ENCODE peak calls at places on chromosomes 6 and 20, in eight cellular contexts. One of them, this sample, is unnamed.

GRCh38 chr20:41032243-41032642 is 3.6 kb downstream of the TOP1 start:
- DNase-seq in CD4-positive, alpha-beta T cell: no peak
- DNase-seq in CD8-positive, alpha-beta T cell: no peak
- DNase-seq in substantia nigra: no peak
- DNase-seq in dorsolateral prefrontal cortex: no peak
- DNase-seq in GM12878: no peak
- DNase-seq in endodermal cell: no peak
- DNase-seq in psoas muscle: no peak
- DNase-seq in this sample: no peak

GRCh38 chr20:2955257-2955950 is 82.1 kb downstream of the PTPRA start:
- DNase-seq in dorsolateral prefrontal cortex: no peak
- DNase-seq in psoas muscle: no peak
- DNase-seq in substantia nigra: no peak
- DNase-seq in GM12878: no peak
- DNase-seq in CD4-positive, alpha-beta T cell: no peak
- DNase-seq in CD8-positive, alpha-beta T cell: no peak
- DNase-seq in endodermal cell: no peak
- DNase-seq in this sample: no peak

GRCh38 chr20:2798814-2799213 is 1.6 kb downstream of the CPXM1 start:
- DNase-seq in GM12878: no peak
- DNase-seq in psoas muscle: no peak
- DNase-seq in substantia nigra: no peak
- DNase-seq in CD8-positive, alpha-beta T cell: no peak
- DNase-seq in CD4-positive, alpha-beta T cell: no peak
- DNase-seq in dorsolateral prefrontal cortex: no peak
- DNase-seq in endodermal cell: peak; percentile 83
- DNase-seq in this sample: no peak

GRCh38 chr6:118382126-118382525 is 166.0 kb upstream of the PLN start:
- DNase-seq in psoas muscle: no peak
- DNase-seq in GM12878: no peak
- DNase-seq in endodermal cell: no peak
- DNase-seq in CD8-positive, alpha-beta T cell: no peak
- DNase-seq in dorsolateral prefrontal cortex: no peak
- DNase-seq in CD4-positive, alpha-beta T cell: no peak
- DNase-seq in substantia nigra: no peak
- DNase-seq in this sample: no peak

GRCh38 chr6:2450546-2450945 is 205.1 kb upstream of the GMDS start:
- DNase-seq in substantia nigra: no peak
- DNase-seq in CD4-positive, alpha-beta T cell: no peak
- DNase-seq in GM12878: no peak
- DNase-seq in endodermal cell: no peak
- DNase-seq in dorsolateral prefrontal cortex: no peak
- DNase-seq in CD8-positive, alpha-beta T cell: no peak
- DNase-seq in psoas muscle: peak; percentile 24
- DNase-seq in this sample: no peak

GRCh38 chr20:51542894-51543788 is 622 bp upstream of the NFATC2 start:
- DNase-seq in psoas muscle: no peak
- DNase-seq in CD8-positive, alpha-beta T cell: no peak
- DNase-seq in CD4-positive, alpha-beta T cell: no peak
- DNase-seq in GM12878: no peak
- DNase-seq in substantia nigra: no peak
- DNase-seq in dorsolateral prefrontal cortex: no peak
- DNase-seq in endodermal cell: no peak
- DNase-seq in this sample: no peak

GRCh38 chr20:51732454-51732791 is 35.8 kb downstream of the ATP9A start:
- DNase-seq in substantia nigra: no peak
- DNase-seq in GM12878: no peak
- DNase-seq in dorsolateral prefrontal cortex: no peak
- DNase-seq in endodermal cell: no peak
- DNase-seq in psoas muscle: no peak
- DNase-seq in CD8-positive, alpha-beta T cell: no peak
- DNase-seq in CD4-positive, alpha-beta T cell: no peak
- DNase-seq in this sample: no peak

GRCh38 chr6:169807219-169807618 is 55.8 kb downstream of the ERMARD start:
- DNase-seq in substantia nigra: no peak
- DNase-seq in endodermal cell: no peak
- DNase-seq in dorsolateral prefrontal cortex: no peak
- DNase-seq in CD4-positive, alpha-beta T cell: no peak
- DNase-seq in CD8-positive, alpha-beta T cell: no peak
- DNase-seq in GM12878: no peak
- DNase-seq in psoas muscle: no peak
- DNase-seq in this sample: no peak

GRCh38 chr6:39801456-39802251 is 9.5 kb downstream of the DAAM2 start:
- DNase-seq in endodermal cell: no peak
- DNase-seq in CD4-positive, alpha-beta T cell: no peak
- DNase-seq in substantia nigra: no peak
- DNase-seq in psoas muscle: no peak
- DNase-seq in dorsolateral prefrontal cortex: no peak
- DNase-seq in GM12878: no peak
- DNase-seq in CD8-positive, alpha-beta T cell: no peak
- DNase-seq in this sample: no peak

GRCh38 chr20:62496525-62497218 is 20.9 kb upstream of the GATA5 start:
- DNase-seq in CD4-positive, alpha-beta T cell: peak; percentile 27
- DNase-seq in dorsolateral prefrontal cortex: no peak
- DNase-seq in GM12878: no peak
- DNase-seq in psoas muscle: no peak
- DNase-seq in substantia nigra: no peak
- DNase-seq in CD8-positive, alpha-beta T cell: no peak
- DNase-seq in endodermal cell: peak; percentile 89
- DNase-seq in this sample: no peak

GRCh38 chr20:39676236-39676635 is 714.1 kb downstream of the DHX35 start:
- DNase-seq in dorsolateral prefrontal cortex: no peak
- DNase-seq in CD8-positive, alpha-beta T cell: no peak
- DNase-seq in substantia nigra: no peak
- DNase-seq in psoas muscle: no peak
- DNase-seq in CD4-positive, alpha-beta T cell: no peak
- DNase-seq in endodermal cell: no peak
- DNase-seq in GM12878: no peak
- DNase-seq in this sample: no peak

DNA sequence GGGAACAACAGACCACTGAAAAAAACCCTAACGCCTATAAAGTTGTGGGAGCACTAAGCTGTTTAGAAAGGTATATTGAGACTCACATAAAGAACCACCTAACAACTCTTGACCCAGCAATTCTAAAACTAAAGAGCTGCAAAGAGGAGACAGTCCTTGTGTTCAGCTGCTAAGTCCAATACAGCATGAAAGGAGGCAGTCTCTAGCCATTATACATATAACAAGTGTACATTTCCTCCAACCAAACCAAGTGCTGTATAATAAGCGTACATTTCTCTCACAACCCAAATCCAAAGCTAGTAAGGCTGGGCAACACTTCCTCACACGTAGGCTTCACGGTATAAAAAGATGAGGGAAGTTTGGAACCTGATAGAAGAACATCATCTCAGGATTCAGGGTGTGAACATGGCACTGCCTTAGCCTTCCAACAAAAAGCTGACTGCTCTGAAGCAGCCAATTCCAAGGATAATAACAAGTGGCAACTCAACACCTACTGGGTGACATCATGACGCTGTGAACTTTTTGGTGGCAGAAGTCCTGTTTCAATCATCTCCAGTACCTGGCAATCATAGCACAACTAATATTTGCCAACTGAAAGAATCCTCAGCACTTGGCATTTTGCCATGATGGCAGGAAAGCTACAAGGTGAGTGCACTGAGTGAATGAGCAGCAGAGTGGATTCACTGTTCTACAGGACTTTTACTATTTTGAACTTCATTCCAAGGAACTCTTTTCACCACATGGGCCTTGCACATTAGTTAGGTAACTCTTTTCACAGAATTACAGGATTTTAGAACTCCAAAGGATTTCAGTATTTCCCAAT is 16.6 kb downstream of the TBC1D20 start:
- DNase-seq in dorsolateral prefrontal cortex: no peak
- DNase-seq in psoas muscle: no peak
- DNase-seq in GM12878: no peak
- DNase-seq in CD8-positive, alpha-beta T cell: no peak
- DNase-seq in substantia nigra: no peak
- DNase-seq in CD4-positive, alpha-beta T cell: no peak
- DNase-seq in endodermal cell: no peak
- DNase-seq in this sample: no peak
- H3K27ac ChIP-seq in dorsolateral prefrontal cortex: no peak overlapping the region
- H3K27ac ChIP-seq in psoas muscle: peak overlapping the region; percentile 68
- H3K27ac ChIP-seq in GM12878: no peak overlapping the region
- H3K27ac ChIP-seq in CD8-positive, alpha-beta T cell: no peak overlapping the region
- H3K27ac ChIP-seq in substantia nigra: no peak overlapping the region
- H3K27ac ChIP-seq in CD4-positive, alpha-beta T cell: no peak overlapping the region
- H3K27ac ChIP-seq in endodermal cell: no peak overlapping the region
- H3K27ac ChIP-seq in this sample: no peak overlapping the region

GRCh38 chr6:159400806-159401205 is 231.6 kb downstream of the FNDC1 start:
- DNase-seq in dorsolateral prefrontal cortex: no peak
- DNase-seq in GM12878: no peak
- DNase-seq in substantia nigra: no peak
- DNase-seq in endodermal cell: no peak
- DNase-seq in psoas muscle: no peak
- DNase-seq in CD8-positive, alpha-beta T cell: no peak
- DNase-seq in CD4-positive, alpha-beta T cell: no peak
- DNase-seq in this sample: no peak

GRCh38 chr6:159404296-159404695 is 235.1 kb downstream of the FNDC1 start:
- DNase-seq in GM12878: no peak
- DNase-seq in CD4-positive, alpha-beta T cell: no peak
- DNase-seq in psoas muscle: no peak
- DNase-seq in substantia nigra: no peak
- DNase-seq in CD8-positive, alpha-beta T cell: no peak
- DNase-seq in endodermal cell: no peak
- DNase-seq in dorsolateral prefrontal cortex: no peak
- DNase-seq in this sample: no peak

GRCh38 chr6:159399953-159400352 is 230.8 kb downstream of the FNDC1 start:
- DNase-seq in substantia nigra: no peak
- DNase-seq in endodermal cell: no peak
- DNase-seq in CD4-positive, alpha-beta T cell: no peak
- DNase-seq in CD8-positive, alpha-beta T cell: no peak
- DNase-seq in psoas muscle: no peak
- DNase-seq in dorsolateral prefrontal cortex: no peak
- DNase-seq in GM12878: no peak
- DNase-seq in this sample: no peak

GRCh38 chr6:159395614-159396013 is 226.4 kb downstream of the FNDC1 start:
- DNase-seq in GM12878: no peak
- DNase-seq in dorsolateral prefrontal cortex: no peak
- DNase-seq in endodermal cell: no peak
- DNase-seq in psoas muscle: no peak
- DNase-seq in CD8-positive, alpha-beta T cell: no peak
- DNase-seq in substantia nigra: no peak
- DNase-seq in CD4-positive, alpha-beta T cell: no peak
- DNase-seq in this sample: no peak

DNA sequence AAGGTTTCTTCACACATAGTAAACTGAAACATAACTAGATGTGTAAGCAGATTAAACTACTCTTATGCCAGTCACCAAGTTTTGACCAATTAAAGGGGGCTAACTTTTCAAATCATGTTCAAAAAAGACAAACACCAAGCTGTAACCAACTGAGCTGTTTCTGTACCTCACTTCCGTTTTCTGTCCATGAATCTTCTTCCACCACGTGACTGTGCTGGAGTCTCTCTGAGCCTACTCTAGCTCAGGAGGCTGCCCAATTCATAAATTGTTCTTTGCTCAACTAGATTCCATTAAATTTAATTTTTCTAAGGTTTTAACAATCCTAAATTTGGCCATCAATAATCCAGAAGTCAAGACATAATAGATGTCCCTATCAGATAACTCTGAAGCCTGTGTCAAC is 229.4 kb downstream of the FNDC1 start:
- DNase-seq in dorsolateral prefrontal cortex: no peak
- DNase-seq in GM12878: no peak
- DNase-seq in endodermal cell: no peak
- DNase-seq in CD4-positive, alpha-beta T cell: no peak
- DNase-seq in psoas muscle: no peak
- DNase-seq in substantia nigra: no peak
- DNase-seq in CD8-positive, alpha-beta T cell: no peak
- DNase-seq in this sample: no peak
- H3K27ac ChIP-seq in dorsolateral prefrontal cortex: no peak overlapping the region
- H3K27ac ChIP-seq in GM12878: no peak overlapping the region
- H3K27ac ChIP-seq in endodermal cell: no peak overlapping the region
- H3K27ac ChIP-seq in CD4-positive, alpha-beta T cell: no peak overlapping the region
- H3K27ac ChIP-seq in psoas muscle: no peak overlapping the region
- H3K27ac ChIP-seq in substantia nigra: no peak overlapping the region
- H3K27ac ChIP-seq in CD8-positive, alpha-beta T cell: no peak overlapping the region
- H3K27ac ChIP-seq in this sample: no peak overlapping the region

DNA sequence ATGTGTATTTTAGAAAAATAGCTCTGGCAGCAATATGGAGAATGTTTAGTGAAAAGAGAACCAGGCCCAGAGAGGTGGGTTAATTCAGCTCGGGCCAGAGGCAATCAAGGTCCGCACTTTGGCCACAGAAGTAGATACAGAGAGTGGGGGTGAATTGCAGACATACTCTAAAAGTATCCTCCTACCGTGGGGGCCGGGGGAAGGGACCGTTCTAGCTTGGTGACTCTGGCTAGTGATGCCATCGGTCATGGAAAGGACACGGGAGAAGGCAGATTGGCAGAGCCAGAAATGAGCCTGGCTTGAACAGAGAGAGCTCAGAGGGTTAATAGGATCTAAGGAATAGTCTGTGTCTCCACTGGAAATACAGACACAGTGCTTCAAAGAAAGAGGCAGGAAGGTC is 173.1 kb downstream of the MTHFD1L start:
- DNase-seq in substantia nigra: no peak
- DNase-seq in GM12878: no peak
- DNase-seq in CD4-positive, alpha-beta T cell: no peak
- DNase-seq in endodermal cell: no peak
- DNase-seq in psoas muscle: no peak
- DNase-seq in dorsolateral prefrontal cortex: no peak
- DNase-seq in CD8-positive, alpha-beta T cell: no peak
- DNase-seq in this sample: no peak
- H3K27ac ChIP-seq in substantia nigra: no peak overlapping the region
- H3K27ac ChIP-seq in GM12878: no peak overlapping the region
- H3K27ac ChIP-seq in CD4-positive, alpha-beta T cell: no peak overlapping the region
- H3K27ac ChIP-seq in endodermal cell: no peak overlapping the region
- H3K27ac ChIP-seq in psoas muscle: no peak overlapping the region
- H3K27ac ChIP-seq in dorsolateral prefrontal cortex: no peak overlapping the region
- H3K27ac ChIP-seq in CD8-positive, alpha-beta T cell: no peak overlapping the region
- H3K27ac ChIP-seq in this sample: no peak overlapping the region

GRCh38 chr20:58651548-58651822 is 402 bp downstream of the STX16 start:
- DNase-seq in dorsolateral prefrontal cortex: peak; percentile 45
- DNase-seq in psoas muscle: no peak
- DNase-seq in endodermal cell: no peak
- DNase-seq in substantia nigra: peak; percentile 68
- DNase-seq in GM12878: no peak
- DNase-seq in CD8-positive, alpha-beta T cell: no peak
- DNase-seq in CD4-positive, alpha-beta T cell: no peak
- DNase-seq in this sample: no peak

GRCh38 chr20:58650181-58650775 is 805 bp upstream of the STX16 start:
- DNase-seq in CD8-positive, alpha-beta T cell: peak; percentile 16
- DNase-seq in CD4-positive, alpha-beta T cell: peak; percentile 37
- DNase-seq in psoas muscle: no peak
- DNase-seq in endodermal cell: peak; percentile 75
- DNase-seq in GM12878: no peak
- DNase-seq in substantia nigra: peak; percentile 36
- DNase-seq in dorsolateral prefrontal cortex: no peak
- DNase-seq in this sample: no peak

GRCh38 chr20:58647814-58648501 is 3.1 kb upstream of the STX16 start:
- DNase-seq in GM12878: no peak
- DNase-seq in dorsolateral prefrontal cortex: no peak
- DNase-seq in substantia nigra: no peak
- DNase-seq in psoas muscle: no peak
- DNase-seq in CD8-positive, alpha-beta T cell: no peak
- DNase-seq in CD4-positive, alpha-beta T cell: no peak
- DNase-seq in endodermal cell: peak; percentile 29
- DNase-seq in this sample: no peak

GRCh38 chr20:58650776-58651547 is at the start of gene STX16:
- DNase-seq in substantia nigra: peak; percentile 85
- DNase-seq in GM12878: peak; percentile 80
- DNase-seq in endodermal cell: peak; percentile 95
- DNase-seq in dorsolateral prefrontal cortex: peak; percentile 87
- DNase-seq in psoas muscle: peak; percentile 90
- DNase-seq in CD4-positive, alpha-beta T cell: peak; percentile 86
- DNase-seq in CD8-positive, alpha-beta T cell: peak; percentile 82
- DNase-seq in this sample: peak; percentile 76

GRCh38 chr20:58649288-58650180 is 1.5 kb upstream of the STX16 start:
- DNase-seq in dorsolateral prefrontal cortex: no peak
- DNase-seq in psoas muscle: no peak
- DNase-seq in CD4-positive, alpha-beta T cell: peak; percentile 26
- DNase-seq in substantia nigra: no peak
- DNase-seq in GM12878: no peak
- DNase-seq in endodermal cell: peak; percentile 77
- DNase-seq in CD8-positive, alpha-beta T cell: peak; percentile 34
- DNase-seq in this sample: no peak
- H3K27ac ChIP-seq in dorsolateral prefrontal cortex: no peak overlapping the region
- H3K27ac ChIP-seq in psoas muscle: peak overlapping the region; percentile 93
- H3K27ac ChIP-seq in CD4-positive, alpha-beta T cell: peak overlapping the region; percentile 58
- H3K27ac ChIP-seq in substantia nigra: peak overlapping the region; percentile 93
- H3K27ac ChIP-seq in GM12878: peak overlapping the region; percentile 93
- H3K27ac ChIP-seq in endodermal cell: no peak overlapping the region
- H3K27ac ChIP-seq in CD8-positive, alpha-beta T cell: peak overlapping the region; percentile 92
- H3K27ac ChIP-seq in this sample: no peak overlapping the region